ENCODE peak calls at places on chromosomes 3 and 15, in six cellular contexts. L is Peyer's patch; U is AG04450; J is CD8-positive, alpha-beta T cell; V is left lung; O is PC-3. X is an unnamed sample.

GRCh38 chr15:31270767-31271166 is 55.9 kb upstream of the KLF13 start:
- DNase-seq in L (peak), U (no peak), J (no peak), V (no peak), O (no peak), X (peak)

GRCh38 chr3:140252812-140253656 is 318.0 kb downstream of the CLSTN2 start:
- DNase-seq in L (no peak), U (no peak), J (no peak), V (no peak), O (no peak), X (no peak)

GRCh38 chr3:50450135-50450911 is 53.1 kb downstream of the CACNA2D2 start:
- DNase-seq in L (peak), U (no peak), J (peak), V (peak), O (no peak), X (peak)

GRCh38 chr3:11367116-11367781 is 95.1 kb downstream of the ATG7 start:
- DNase-seq in L (peak), U (no peak), J (no peak), V (no peak), O (peak), X (peak)

GRCh38 chr15:47862402-47862801 is 145.1 kb downstream of the SEMA6D start:
- DNase-seq in L (no peak), U (no peak), J (no peak), V (no peak), O (no peak), X (no peak)

GRCh38 chr3:66423791-66424190 is 77.0 kb downstream of the LRIG1 start:
- DNase-seq in L (no peak), U (no peak), J (no peak), V (no peak), O (peak), X (no peak)

GRCh38 chr3:128503751-128504532 is 10.9 kb upstream of the GATA2 start:
- DNase-seq in L (peak), U (no peak), J (no peak), V (no peak), O (no peak), X (no peak)

GRCh38 chr3:64342940-64343691 is 117.8 kb upstream of the PRICKLE2 start:
- DNase-seq in L (no peak), U (peak), J (no peak), V (no peak), O (peak), X (no peak)

GRCh38 chr3:13134879-13135206 is 61.6 kb upstream of the IQSEC1 start:
- DNase-seq in L (no peak), U (no peak), J (no peak), V (no peak), O (no peak), X (no peak)

GRCh38 chr3:18357747-18358146 is 67.4 kb downstream of the SATB1 start:
- DNase-seq in L (no peak), U (no peak), J (no peak), V (no peak), O (no peak), X (no peak)

GRCh38 chr3:88986834-88987233 is 120.6 kb upstream of the EPHA3 start:
- DNase-seq in L (no peak), U (peak), J (no peak), V (no peak), O (peak), X (no peak)

GRCh38 chr3:65033577-65033976 is 345.8 kb upstream of the ADAMTS9 start:
- DNase-seq in L (no peak), U (no peak), J (no peak), V (no peak), O (no peak), X (no peak)

GRCh38 chr3:171876651-171877272 is 33.6 kb downstream of the TMEM212 start:
- DNase-seq in L (no peak), U (peak), J (no peak), V (no peak), O (peak), X (no peak)

GRCh38 chr3:69675773-69676660 is 63.2 kb upstream of the MITF start:
- DNase-seq in L (no peak), U (no peak), J (no peak), V (no peak), O (no peak), X (no peak)

GRCh38 chr15:78873796-78874761 is 1.4 kb downstream of the MORF4L1 start:
- DNase-seq in L (peak), U (no peak), J (peak), V (no peak), O (peak), X (no peak)

GRCh38 chr3:46716461-46717441 is 918 bp downstream of the PRSS50 start:
- DNase-seq in L (peak), U (no peak), J (no peak), V (no peak), O (no peak), X (no peak)

GRCh38 chr3:44076221-44076829 is 165.4 kb upstream of the TOPAZ1 start:
- DNase-seq in L (no peak), U (no peak), J (no peak), V (no peak), O (no peak), X (no peak)

GRCh38 chr3:1275495-1275894 is 182.7 kb downstream of the CNTN6 start:
- DNase-seq in L (no peak), U (no peak), J (no peak), V (no peak), O (no peak), X (no peak)

GRCh38 chr15:43776101-43776717 is 557 bp downstream of the ELL3 start:
- DNase-seq in L (peak), U (no peak), J (peak), V (peak), O (peak), X (peak)
- H3K27ac ChIP-seq in L (peak), U (peak), J (peak), V (peak), O (no peak), X (peak)

GRCh38 chr3:143122608-143123352 is 3.2 kb downstream of the CHST2 start:
- DNase-seq in L (no peak), U (no peak), J (no peak), V (no peak), O (no peak), X (no peak)

GRCh38 chr3:143122089-143122430 is 2.5 kb downstream of the CHST2 start:
- DNase-seq in L (no peak), U (no peak), J (no peak), V (no peak), O (no peak), X (no peak)

GRCh38 chr3:143123353-143123974 is 3.9 kb downstream of the CHST2 start:
- DNase-seq in L (no peak), U (no peak), J (no peak), V (no peak), O (no peak), X (no peak)

GRCh38 chr3:143120716-143121239 is 1.2 kb downstream of the CHST2 start:
- DNase-seq in L (peak), U (no peak), J (no peak), V (peak), O (peak), X (peak)

GRCh38 chr3:143121240-143122088 is 1.9 kb downstream of the CHST2 start:
- DNase-seq in L (peak), U (peak), J (peak), V (no peak), O (peak), X (peak)
- TF ChIP-seq CTCF in L (no peak), U (peak), J (peak), V (no peak), O (peak), X (no peak)

GRCh38 chr3:143119974-143120715 is 574 bp downstream of the CHST2 start:
- DNase-seq in L (peak), U (no peak), J (peak), V (peak), O (no peak), X (peak)
- H3K27ac ChIP-seq in L (peak), U (no peak), J (peak), V (peak), O (no peak), X (no peak)

GRCh38 chr3:116141724-116142123 is 303.6 kb downstream of the LSAMP start:
- DNase-seq in L (no peak), U (no peak), J (no peak), V (no peak), O (peak), X (no peak)

GRCh38 chr3:116145613-116146012 is 299.7 kb downstream of the LSAMP start:
- DNase-seq in L (no peak), U (no peak), J (no peak), V (no peak), O (no peak), X (no peak)

GRCh38 chr3:116135462-116135861 is 309.8 kb downstream of the LSAMP start:
- DNase-seq in L (no peak), U (no peak), J (no peak), V (no peak), O (peak), X (peak)

GRCh38 chr3:116139607-116140006 is 305.7 kb downstream of the LSAMP start:
- DNase-seq in L (no peak), U (no peak), J (no peak), V (no peak), O (no peak), X (no peak)

GRCh38 chr3:116140100-116140689 is 305.1 kb downstream of the LSAMP start:
- DNase-seq in L (no peak), U (no peak), J (no peak), V (no peak), O (peak), X (no peak)
- TF ChIP-seq CTCF in L (peak), U (peak), J (no peak), V (peak), O (peak), X (peak)

GRCh38 chr3:167776144-167776685 is 40.7 kb downstream of the SERPINI1 start:
- DNase-seq in L (no peak), U (no peak), J (no peak), V (no peak), O (no peak), X (no peak)

GRCh38 chr3:167772992-167773391 is 37.5 kb downstream of the SERPINI1 start:
- DNase-seq in L (no peak), U (no peak), J (no peak), V (no peak), O (no peak), X (no peak)

GRCh38 chr3:167773584-167773983 is 38.1 kb downstream of the SERPINI1 start:
- DNase-seq in L (no peak), U (no peak), J (no peak), V (no peak), O (no peak), X (no peak)

GRCh38 chr3:167780214-167780613 is 44.7 kb downstream of the SERPINI1 start:
- DNase-seq in L (no peak), U (no peak), J (no peak), V (no peak), O (no peak), X (no peak)

DNA sequence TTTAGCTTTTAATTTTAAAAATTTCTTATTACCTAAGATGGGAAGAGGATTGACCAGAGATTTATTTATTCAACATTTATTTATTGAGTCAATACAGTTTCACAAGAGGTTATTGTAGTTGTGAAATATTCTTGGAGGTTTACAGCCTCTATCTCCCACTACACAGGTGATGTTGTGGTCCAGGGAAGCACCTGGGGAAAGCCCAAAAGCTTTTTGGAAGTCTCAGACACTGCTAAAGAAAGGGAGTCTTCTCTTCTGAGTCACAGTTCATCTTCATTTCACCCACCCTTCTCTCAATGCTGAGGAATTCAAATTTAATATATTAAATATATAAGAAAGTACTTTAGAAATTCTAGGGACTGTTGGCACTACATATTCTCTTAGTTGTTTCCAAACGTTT is 41.8 kb downstream of the SERPINI1 start:
- DNase-seq in L (no peak), U (no peak), J (no peak), V (no peak), O (no peak), X (no peak)
- H3K27ac ChIP-seq in L (no peak), U (no peak), J (no peak), V (no peak), O (no peak), X (no peak)

DNA sequence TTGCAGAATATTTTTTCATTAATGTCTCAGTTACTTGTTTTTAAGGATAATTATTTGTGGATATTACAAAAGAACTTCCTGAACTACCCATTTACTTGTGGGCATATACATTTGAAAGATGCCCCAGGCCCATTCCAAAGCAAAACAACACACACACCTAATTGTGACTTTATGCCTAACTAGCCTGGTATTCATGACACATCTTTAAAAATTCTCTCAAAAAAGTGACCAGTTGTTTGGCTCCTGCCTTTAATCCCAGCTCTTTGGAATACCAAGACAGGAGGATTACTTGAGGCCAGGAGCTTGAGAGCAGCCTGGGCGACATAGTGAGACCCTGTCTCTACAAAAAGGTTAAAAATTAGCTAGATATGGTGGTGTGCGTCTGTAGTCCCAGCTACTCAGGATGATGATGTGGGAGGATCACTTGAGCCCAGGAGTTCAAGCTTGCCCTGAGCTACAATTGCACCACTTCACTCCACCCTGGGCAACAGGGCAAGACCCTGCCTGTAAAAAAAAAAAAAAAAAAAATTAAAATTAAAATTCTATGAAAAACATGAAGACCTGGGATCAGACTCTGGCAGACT is 51.7 kb upstream of the SLC4A7 start:
- DNase-seq in L (no peak), U (no peak), J (no peak), V (no peak), O (peak), X (no peak)
- TF ChIP-seq CTCF in L (no peak), U (no peak), J (no peak), V (no peak), O (no peak), X (no peak)

GRCh38 chr15:99057020-99057419 is 47.9 kb upstream of the SYNM start:
- DNase-seq in L (no peak), U (no peak), J (no peak), V (no peak), O (no peak), X (no peak)

GRCh38 chr15:99057697-99058420 is 47.0 kb upstream of the SYNM start:
- DNase-seq in L (no peak), U (no peak), J (no peak), V (no peak), O (no peak), X (no peak)

GRCh38 chr15:99055555-99056134 is 48.1 kb upstream of the PGPEP1L start:
- DNase-seq in L (no peak), U (no peak), J (no peak), V (no peak), O (no peak), X (no peak)

GRCh38 chr15:99059010-99059981 is 45.6 kb upstream of the SYNM start:
- DNase-seq in L (peak), U (peak), J (no peak), V (peak), O (peak), X (peak)

DNA sequence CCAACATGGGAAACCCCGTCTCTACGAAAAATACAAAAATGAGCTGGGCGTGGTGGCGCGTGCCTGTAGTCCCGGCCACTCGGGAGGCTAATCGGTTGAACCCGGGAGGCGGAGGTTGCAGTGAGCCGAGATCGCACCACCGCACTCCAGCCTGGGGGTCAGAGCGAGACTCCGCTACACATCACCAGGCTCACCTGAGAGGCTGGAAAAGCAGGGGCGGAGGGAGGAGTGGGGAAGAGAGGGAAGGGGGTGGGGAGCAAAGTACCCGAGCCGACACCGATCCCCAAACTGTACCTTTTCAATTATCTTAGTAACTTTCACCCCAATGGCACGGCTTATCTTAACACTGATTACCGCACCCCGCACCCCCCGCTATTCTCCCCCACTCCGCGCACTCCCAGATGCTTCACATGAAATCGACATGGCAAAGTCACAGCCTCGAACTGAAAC is 46.4 kb upstream of the SYNM start:
- DNase-seq in L (no peak), U (no peak), J (no peak), V (no peak), O (no peak), X (no peak)
- H3K27ac ChIP-seq in L (peak), U (no peak), J (no peak), V (peak), O (no peak), X (peak)

DNA sequence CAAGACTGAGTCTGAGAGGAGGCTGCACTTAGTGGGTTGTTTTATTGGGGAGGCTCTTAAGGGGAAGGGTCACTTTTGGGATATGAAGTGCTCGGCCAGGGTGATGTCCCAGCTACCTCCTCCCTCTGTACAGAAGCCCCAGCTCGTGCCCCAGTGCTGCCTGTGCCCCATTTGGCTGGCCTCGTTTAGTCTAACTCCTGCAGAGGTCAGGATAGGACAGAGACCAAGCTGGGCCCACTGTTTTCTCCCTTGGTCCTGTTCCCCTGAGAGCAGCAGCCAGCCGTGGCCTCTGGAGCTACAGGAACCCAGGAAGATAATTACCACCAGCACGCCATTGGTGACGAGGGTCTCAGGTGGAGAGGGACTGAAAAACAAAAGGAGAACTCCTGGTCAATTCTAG is 18.5 kb downstream of the PLA2G4E start:
- DNase-seq in L (no peak), U (no peak), J (no peak), V (no peak), O (no peak), X (peak)
- TF ChIP-seq CTCF in L (no peak), U (no peak), J (no peak), V (no peak), O (no peak), X (no peak)

GRCh38 chr3:195154793-195155535 is 116.0 kb downstream of the XXYLT1 start:
- DNase-seq in L (peak), U (peak), J (no peak), V (peak), O (peak), X (peak)

GRCh38 chr3:195153121-195153520 is 117.8 kb downstream of the XXYLT1 start:
- DNase-seq in L (no peak), U (no peak), J (no peak), V (no peak), O (no peak), X (no peak)

GRCh38 chr3:195155842-195156241 is 115.1 kb downstream of the XXYLT1 start:
- DNase-seq in L (no peak), U (no peak), J (no peak), V (no peak), O (no peak), X (no peak)

GRCh38 chr3:195153653-195154052 is 117.3 kb downstream of the XXYLT1 start:
- DNase-seq in L (no peak), U (no peak), J (no peak), V (no peak), O (no peak), X (no peak)

GRCh38 chr3:195154111-195154791 is 116.7 kb downstream of the XXYLT1 start:
- DNase-seq in L (no peak), U (no peak), J (no peak), V (no peak), O (no peak), X (no peak)
- H3K27ac ChIP-seq in L (peak), U (peak), J (no peak), V (peak), O (peak), X (peak)